ENCODE peak calls at places on chromosomes 3 and 15, in four cellular contexts. X, U, I and C are unnamed samples.

GRCh38 chr3:123688241-123688747 is 103.4 kb upstream of the HACD2 start:
- DNase-seq in X (no peak), U (peak), I (no peak), C (no peak)

GRCh38 chr15:59315914-59316428 is 56.7 kb downstream of the MYO1E start:
- DNase-seq in X (no peak), U (no peak), I (no peak), C (no peak)

GRCh38 chr3:49611714-49612113 is 57.4 kb downstream of the BSN start:
- DNase-seq in U (no peak), I (no peak), X (no peak), C (no peak)

GRCh38 chr3:50237133-50237651 is 1.2 kb downstream of the GNAI2 start:
- DNase-seq in I (no peak), U (no peak), X (peak), C (no peak)

GRCh38 chr3:24832878-24833277 is 338.2 kb upstream of the THRB start:
- DNase-seq in U (no peak), I (no peak), X (no peak), C (no peak)

GRCh38 chr3:126314305-126315082 is 42.7 kb downstream of the KLF15 start:
- DNase-seq in I (no peak), U (no peak), X (no peak), C (no peak)

GRCh38 chr3:126156468-126156867 is 23.9 kb downstream of the ALDH1L1 start:
- DNase-seq in I (no peak), X (no peak), U (no peak), C (peak)

GRCh38 chr15:66706840-66707239 is 4.8 kb downstream of the SMAD6 start:
- DNase-seq in I (no peak), U (no peak), X (no peak), C (no peak)

GRCh38 chr3:67605377-67605776 is 49.0 kb downstream of the SUCLG2 start:
- DNase-seq in X (no peak), U (no peak), I (no peak), C (no peak)

GRCh38 chr3:192848371-192849233 is 69.1 kb downstream of the MB21D2 start:
- DNase-seq in X (no peak), I (peak), U (no peak), C (no peak)

GRCh38 chr3:43210049-43211027 is 76.0 kb upstream of the SNRK start:
- DNase-seq in X (no peak), I (no peak), U (no peak), C (no peak)

GRCh38 chr15:82129144-82129692 is 83.4 kb upstream of the MEX3B start:
- DNase-seq in I (no peak), X (no peak), U (no peak), C (no peak)

GRCh38 chr15:95018888-95019545 is 787.7 kb downstream of the MCTP2 start:
- DNase-seq in X (no peak), U (no peak), I (no peak), C (peak)

GRCh38 chr3:112579697-112580096 is 17.9 kb downstream of the SLC35A5 start:
- DNase-seq in I (no peak), X (no peak), U (no peak), C (no peak)

GRCh38 chr3:197348014-197348413 is 49.6 kb upstream of the DLG1 start:
- DNase-seq in U (no peak), X (no peak), I (no peak), C (no peak)

GRCh38 chr15:63948971-63949370 is 97.3 kb downstream of the DAPK2 start:
- DNase-seq in I (no peak), X (no peak), U (no peak), C (no peak)

GRCh38 chr15:48802867-48803266 is 8.0 kb downstream of the CEP152 start:
- DNase-seq in U (no peak), I (no peak), X (no peak), C (no peak)

GRCh38 chr3:172520332-172520831 is 2.8 kb downstream of the TNFSF10 start:
- DNase-seq in X (no peak), I (peak), U (no peak), C (no peak)

GRCh38 chr3:179769411-179770247 is 116.8 kb downstream of the USP13 start:
- DNase-seq in U (no peak), X (no peak), I (no peak), C (peak)

GRCh38 chr3:107117922-107118576 is 259.2 kb upstream of the CCDC54 start:
- DNase-seq in I (no peak), U (peak), X (peak), C (peak)

GRCh38 chr3:11944052-11944673 is 60.0 kb upstream of the SYN2 start:
- DNase-seq in U (peak), I (no peak), X (peak), C (peak)

GRCh38 chr3:4686619-4687018 is 193.5 kb downstream of the ITPR1 start:
- DNase-seq in U (no peak), I (no peak), X (no peak), C (no peak)

GRCh38 chr15:28895146-28895545 is 9.4 kb downstream of the APBA2 start:
- DNase-seq in X (no peak), U (no peak), I (no peak), C (no peak)

GRCh38 chr3:152564454-152564853 is 270.5 kb upstream of the P2RY1 start:
- DNase-seq in U (no peak), X (no peak), I (no peak), C (no peak)

GRCh38 chr3:182981038-182981380 is 671 bp upstream of the DCUN1D1 start:
- DNase-seq in X (no peak), U (no peak), I (no peak), C (no peak)

DNA sequence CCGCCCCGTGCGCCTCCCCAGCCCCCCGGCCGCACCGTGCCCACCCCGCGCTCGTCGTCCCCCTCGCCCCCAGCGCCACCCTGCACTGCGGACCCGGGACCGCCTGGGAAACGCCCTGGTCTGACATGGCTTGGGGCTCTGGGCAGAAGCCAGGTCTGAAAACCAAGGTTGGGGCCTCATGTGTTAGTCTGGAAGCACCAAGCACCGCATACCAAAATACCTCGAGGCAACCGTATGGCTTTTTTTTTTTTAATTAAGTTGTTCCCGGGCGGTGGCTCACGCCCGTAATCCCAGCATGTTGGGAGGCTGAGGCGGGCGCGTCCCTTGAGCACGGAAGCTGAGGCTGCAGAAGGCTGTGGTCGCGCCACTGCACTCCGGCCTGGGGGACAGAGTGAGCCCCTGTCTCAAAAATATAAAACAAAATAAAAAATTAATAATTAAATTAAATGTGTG is 91.5 kb upstream of the CHD2 start:
- DNase-seq in X (no peak), U (no peak), I (no peak), C (no peak)
- TF ChIP-seq ETV6 in X (no peak), U (no peak), I (no peak), C (no peak)

GRCh38 chr3:184885112-184885511 is 73.1 kb downstream of the VPS8 start:
- DNase-seq in U (no peak), X (no peak), I (no peak), C (no peak)
- TF ChIP-seq CREM in U (no peak), X (no peak), I (no peak), C (no peak)

GRCh38 chr3:181770296-181770695 is 58.6 kb downstream of the SOX2 start:
- DNase-seq in I (no peak), U (no peak), X (no peak), C (no peak)

GRCh38 chr3:181761906-181762305 is 50.2 kb downstream of the SOX2 start:
- DNase-seq in I (no peak), X (no peak), U (no peak), C (no peak)

GRCh38 chr3:181764544-181764943 is 52.8 kb downstream of the SOX2 start:
- DNase-seq in X (no peak), U (no peak), I (no peak), C (no peak)
- TF ChIP-seq ETV6 in X (no peak), U (no peak), I (no peak), C (no peak)

GRCh38 chr3:195064300-195064931 is 206.5 kb downstream of the XXYLT1 start:
- DNase-seq in I (no peak), X (no peak), U (peak), C (no peak)
- TF ChIP-seq CREM in I (no peak), X (no peak), U (no peak), C (no peak)

DNA sequence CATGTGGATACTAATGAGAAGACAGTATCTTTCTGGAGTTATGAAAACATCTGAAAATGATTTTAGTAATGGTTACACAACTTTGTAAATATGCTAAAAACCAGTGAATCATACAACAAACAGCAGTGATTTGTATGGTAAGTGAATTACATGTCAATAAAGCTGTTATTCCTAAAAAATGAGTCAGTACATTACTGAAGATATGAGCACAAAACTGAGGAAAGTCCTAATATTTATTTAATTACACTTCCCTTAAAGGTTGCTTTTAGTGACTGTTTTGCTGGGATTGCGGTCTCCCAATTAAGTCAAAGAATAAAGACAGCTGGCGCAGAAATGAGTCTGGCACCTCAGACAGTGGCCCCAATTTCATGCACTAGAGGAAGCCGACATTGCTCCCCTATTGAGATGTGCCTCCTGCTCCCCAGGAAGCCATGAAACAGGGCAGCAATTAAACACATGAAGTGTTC is 50.9 kb upstream of the FSIP1 start:
- DNase-seq in X (no peak), U (no peak), I (no peak), C (no peak)
- TF ChIP-seq ETV6 in X (no peak), U (no peak), I (no peak), C (no peak)

GRCh38 chr3:171378586-171378985 is 81.6 kb downstream of the TNIK start:
- DNase-seq in I (no peak), U (no peak), X (no peak), C (no peak)

GRCh38 chr3:171376125-171376947 is 83.9 kb downstream of the TNIK start:
- DNase-seq in U (no peak), I (no peak), X (no peak), C (no peak)

GRCh38 chr3:171379281-171379680 is 80.9 kb downstream of the TNIK start:
- DNase-seq in X (no peak), U (no peak), I (no peak), C (no peak)

GRCh38 chr3:171375704-171376103 is 84.5 kb downstream of the TNIK start:
- DNase-seq in I (no peak), U (no peak), X (no peak), C (peak)

GRCh38 chr3:171377859-171378258 is 82.3 kb downstream of the TNIK start:
- DNase-seq in I (no peak), X (no peak), U (no peak), C (no peak)
- TF ChIP-seq CREM in I (no peak), X (no peak), U (no peak), C (no peak)

DNA sequence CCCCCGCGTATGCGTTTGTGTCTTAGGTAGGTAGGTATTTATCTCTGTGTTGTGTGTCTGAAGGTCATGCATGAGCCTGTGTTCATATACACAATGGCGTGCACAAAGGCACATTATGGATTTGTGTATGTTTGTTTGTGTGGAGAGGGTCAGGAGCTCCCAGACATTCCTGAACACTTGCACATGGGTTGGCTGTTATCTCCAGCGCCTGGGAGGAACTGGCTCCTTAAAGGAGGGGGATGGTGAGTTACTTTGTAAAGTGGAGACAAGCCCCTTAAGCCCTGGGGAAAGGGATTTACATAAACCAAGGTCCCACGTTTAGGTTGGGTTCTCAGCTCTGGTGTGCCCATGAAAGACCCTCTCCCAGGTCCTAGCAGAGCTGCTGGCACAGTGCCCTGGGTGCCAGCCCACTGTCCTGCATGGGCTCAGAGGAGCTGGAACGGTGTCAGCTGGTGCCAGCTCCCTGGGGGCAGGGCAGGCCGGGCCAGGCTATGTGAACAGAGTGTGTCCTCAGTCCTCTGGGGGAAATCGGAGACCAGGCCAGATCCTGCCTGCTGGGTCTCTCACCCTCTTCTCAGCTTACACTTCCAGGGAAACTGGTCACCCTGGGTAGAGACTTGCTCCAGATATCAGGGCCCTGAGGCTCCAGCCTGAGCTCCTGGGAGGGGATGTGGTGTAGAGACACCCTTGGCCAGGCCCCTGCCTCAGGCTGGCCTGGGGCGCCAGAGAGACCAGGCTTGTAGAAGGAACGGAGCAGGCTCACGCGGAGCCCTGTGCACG is 25.1 kb downstream of the SNX33 start:
- DNase-seq in U (no peak), I (no peak), X (no peak), C (no peak)
- TF ChIP-seq ETV6 in U (no peak), I (no peak), X (no peak), C (no peak)